ENCODE peak calls at places on chromosomes 7 and 10, in eight cellular contexts. I, F, D, P, C, B, G and M are unnamed samples.

GRCh38 chr7:122885583-122886356 is 490 bp downstream of the CADPS2 start:
- DNase-seq in C (peak; percentile 74), I (peak; percentile 7), F (no peak), B (peak; percentile 57), P (peak; percentile 31), D (peak; percentile 50), G (no peak), M (peak; percentile 56)

GRCh38 chr7:42588876-42589275 is 323.0 kb downstream of the C7orf25 start:
- DNase-seq in D (no peak), G (no peak), P (no peak), C (no peak), I (no peak), F (no peak), B (no peak), M (no peak)

GRCh38 chr7:375901-376305 is 85.9 kb downstream of the FOXL3 start:
- DNase-seq in I (no peak), B (no peak), G (no peak), D (no peak), F (no peak), C (peak; percentile 21), P (peak; percentile 11), M (no peak)

GRCh38 chr10:119469846-119470245 is 72.7 kb downstream of the RGS10 start:
- DNase-seq in B (no peak), P (no peak), F (no peak), C (no peak), I (no peak), G (no peak), D (no peak), M (no peak)

GRCh38 chr10:100291356-100291755 is 4.9 kb upstream of the BLOC1S2 start:
- DNase-seq in F (no peak), G (no peak), I (no peak), P (no peak), B (no peak), C (no peak), D (no peak), M (no peak)

GRCh38 chr10:112914288-112914952 is 35.6 kb upstream of the TCF7L2 start:
- DNase-seq in C (no peak), D (no peak), P (no peak), B (no peak), I (no peak), F (no peak), G (no peak), M (no peak)

GRCh38 chr7:93442478-93443224 is 131.9 kb downstream of the CALCR start:
- DNase-seq in G (no peak), B (peak; percentile 46), D (peak; percentile 47), P (no peak), I (peak; percentile 53), C (no peak), F (peak; percentile 41), M (peak; percentile 14)

GRCh38 chr10:97888641-97889262 is 39.1 kb downstream of the GOLGA7B start:
- DNase-seq in C (no peak), P (no peak), I (peak; percentile 69), D (peak; percentile 21), B (peak; percentile 61), G (no peak), F (peak; percentile 7), M (peak; percentile 56)

GRCh38 chr10:815338-816104 is 116.0 kb downstream of the LARP4B start:
- DNase-seq in P (no peak), D (no peak), G (no peak), C (no peak), I (peak; percentile 24), F (no peak), B (no peak), M (no peak)

GRCh38 chr7:143487566-143487965 is 9.9 kb downstream of the TAS2R41 start:
- DNase-seq in F (no peak), D (peak; percentile 34), G (no peak), B (peak; percentile 21), P (peak; percentile 61), I (peak; percentile 46), C (peak; percentile 70), M (no peak)

GRCh38 chr7:99002827-99003212 is 124.5 kb downstream of the TRRAP start:
- DNase-seq in C (no peak), G (no peak), D (no peak), B (no peak), F (no peak), I (no peak), P (no peak), M (no peak)

GRCh38 chr10:88106348-88106747 is 242.9 kb downstream of the PTEN start:
- DNase-seq in F (no peak), G (no peak), I (no peak), C (no peak), D (no peak), B (no peak), P (no peak), M (no peak)

GRCh38 chr7:1536768-1537630 is 6.5 kb downstream of the MAFK start:
- DNase-seq in P (peak; percentile 96), B (peak; percentile 97), G (no peak), C (peak; percentile 97), I (peak; percentile 100), F (no peak), D (peak; percentile 99), M (peak; percentile 99)

GRCh38 chr7:34622771-34623250 is 35.2 kb upstream of the NPSR1 start:
- DNase-seq in C (no peak), B (no peak), P (no peak), G (no peak), F (no peak), I (no peak), D (no peak), M (no peak)

GRCh38 chr7:94130716-94131115 is 126.6 kb upstream of the BET1 start:
- DNase-seq in D (peak; percentile 16), P (no peak), B (no peak), G (no peak), F (no peak), I (no peak), C (no peak), M (no peak)

GRCh38 chr7:45143616-45144015 is 14.0 kb upstream of the RAMP3 start:
- DNase-seq in B (peak; percentile 51), G (no peak), D (no peak), F (no peak), I (peak; percentile 80), P (no peak), C (no peak), M (no peak)

GRCh38 chr10:88065384-88066049 is 202.1 kb downstream of the PTEN start:
- DNase-seq in C (no peak), I (no peak), P (no peak), G (no peak), B (no peak), F (peak; percentile 62), D (no peak), M (no peak)

GRCh38 chr7:24962418-24962962 is 17.5 kb downstream of the OSBPL3 start:
- DNase-seq in P (no peak), F (no peak), B (no peak), D (no peak), I (no peak), G (no peak), C (no peak), M (no peak)

GRCh38 chr7:88254721-88255120 is 34.9 kb upstream of the SRI start:
- DNase-seq in B (peak; percentile 99), P (no peak), F (no peak), C (no peak), G (no peak), I (peak; percentile 49), D (no peak), M (no peak)

GRCh38 chr10:6487919-6488318 is 92.2 kb downstream of the PRKCQ start:
- DNase-seq in C (no peak), P (no peak), I (no peak), G (no peak), D (no peak), F (no peak), B (no peak), M (no peak)